ENCODE peak calls at places on chromosomes 5 and 9, in seven cellular contexts. I is neural progenitor cell, S is kidney, X is HCT116, N is mammary epithelial cell, L is IMR-90, T is SK-N-MC. B is an unnamed sample.

GRCh38 chr5:115168829-115169391 is 798 bp downstream of the TRIM36 start:
- DNase-seq in I (peak), S (no peak), X (no peak), N (peak), L (no peak), T (no peak), B (peak)

GRCh38 chr9:96467784-96468183 is 17.8 kb downstream of the HABP4 start:
- DNase-seq in I (no peak), S (no peak), X (no peak), N (no peak), L (no peak), T (no peak), B (no peak)

GRCh38 chr5:68277427-68277826 is 61.9 kb downstream of the PIK3R1 start:
- DNase-seq in I (no peak), S (no peak), X (no peak), N (peak), L (peak), T (no peak), B (no peak)

GRCh38 chr9:75956161-75956560 is 65.7 kb downstream of the PCSK5 start:
- DNase-seq in I (no peak), S (no peak), X (no peak), N (no peak), L (no peak), T (no peak), B (no peak)

GRCh38 chr5:52498607-52499006 is 289.1 kb upstream of the ITGA1 start:
- DNase-seq in I (no peak), S (no peak), X (no peak), N (no peak), L (no peak), T (no peak), B (no peak)

GRCh38 chr9:136631038-136632000 is 31.4 kb upstream of the EGFL7 start:
- DNase-seq in I (peak), S (peak), X (peak), N (peak), L (peak), T (no peak), B (peak)

GRCh38 chr9:87119328-87119881 is 172.1 kb upstream of the GAS1 start:
- DNase-seq in I (no peak), S (no peak), X (no peak), N (peak), L (peak), T (no peak), B (no peak)

GRCh38 chr9:27701664-27702063 is 128.4 kb upstream of the C9orf72 start:
- DNase-seq in I (no peak), S (no peak), X (no peak), N (no peak), L (no peak), T (peak), B (no peak)

GRCh38 chr5:96146675-96147074 is 185.0 kb upstream of the ELL2 start:
- DNase-seq in I (no peak), S (no peak), X (peak), N (peak), L (peak), T (no peak), B (no peak)

GRCh38 chr9:81595887-81596558 is 93.3 kb downstream of the TLE1 start:
- DNase-seq in I (peak), S (no peak), X (no peak), N (no peak), L (no peak), T (no peak), B (peak)

GRCh38 chr5:142087920-142088679 is 20.5 kb upstream of the NDFIP1 start:
- DNase-seq in I (no peak), S (no peak), X (no peak), N (no peak), L (no peak), T (no peak), B (peak)

GRCh38 chr9:101477214-101477613 is 41.6 kb upstream of the ALDOB start:
- DNase-seq in I (no peak), S (no peak), X (no peak), N (peak), L (peak), T (no peak), B (no peak)

GRCh38 chr9:123746765-123747164 is 183.2 kb downstream of the DENND1A start:
- DNase-seq in I (no peak), S (no peak), X (no peak), N (no peak), L (no peak), T (no peak), B (no peak)
- H3K9ac ChIP-seq in I (no peak), S (no peak), X (no peak), N (no peak), L (no peak), T (no peak), B (no peak)

DNA sequence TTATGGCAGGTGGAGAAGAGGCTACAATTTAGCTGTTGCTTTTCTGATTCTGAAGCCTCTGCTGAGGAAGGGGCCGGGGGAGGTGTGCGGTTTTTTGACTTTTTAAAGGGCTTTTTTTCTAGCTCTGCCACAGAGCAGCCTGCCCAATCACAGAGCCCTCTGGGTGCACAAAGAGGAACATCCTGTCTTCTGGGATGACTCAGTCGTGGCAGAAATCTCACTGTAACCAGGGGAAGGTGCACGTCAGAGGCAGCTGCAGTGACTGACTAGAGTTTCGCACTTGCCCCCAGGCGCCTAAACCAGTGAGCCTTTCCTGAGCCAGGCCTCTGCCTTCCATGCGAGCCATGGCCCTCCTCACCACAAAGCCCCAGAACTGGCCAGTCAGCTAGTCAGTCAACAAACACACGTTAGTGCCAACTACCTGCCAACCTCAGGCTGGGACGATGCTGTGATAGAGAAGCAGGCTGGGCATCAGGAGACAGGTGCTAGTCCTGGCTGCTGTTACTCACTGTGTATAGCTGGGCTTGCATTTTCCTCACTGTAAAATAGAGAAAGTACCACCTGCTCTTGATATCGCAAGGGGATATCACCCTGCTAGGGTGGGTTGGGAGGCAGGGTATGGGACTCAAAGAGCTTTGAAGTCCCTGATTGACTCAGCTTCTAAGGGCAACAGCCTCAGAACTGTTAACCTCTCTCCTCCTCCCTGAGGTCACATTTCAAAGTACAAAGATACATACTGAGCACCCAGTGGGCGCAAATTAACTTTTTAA is 2.2 kb downstream of the AKNA start:
- DNase-seq in I (no peak), S (peak), X (peak), N (peak), L (peak), T (no peak), B (no peak)
- H3K4me3 ChIP-seq in I (no peak), S (no peak), X (no peak), N (no peak), L (no peak), T (no peak), B (no peak)

GRCh38 chr9:15512204-15512603 is 1.4 kb upstream of the PSIP1 start:
- DNase-seq in I (no peak), S (no peak), X (no peak), N (no peak), L (no peak), T (no peak), B (no peak)
- H3K9ac ChIP-seq in I (no peak), S (no peak), X (no peak), N (no peak), L (no peak), T (peak), B (peak)

DNA sequence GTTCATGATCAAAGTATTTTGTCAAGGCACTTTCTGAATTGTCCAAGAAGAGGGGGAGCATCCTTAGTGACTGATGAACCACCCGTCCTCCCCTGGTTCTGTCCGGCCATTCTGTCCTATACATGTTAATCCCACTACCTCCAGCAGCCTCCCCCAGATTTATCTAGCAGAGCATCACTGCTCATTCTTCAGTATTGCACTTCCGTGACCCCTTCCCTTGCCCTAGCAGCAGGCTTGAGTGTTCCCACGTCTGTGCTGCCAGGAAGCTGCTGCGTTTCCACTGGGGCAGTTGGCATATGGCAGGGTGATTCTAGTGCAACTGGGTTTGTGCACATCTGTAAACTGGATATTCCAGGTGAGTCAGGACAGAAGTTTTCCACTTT is 4.5 kb downstream of the GLDC start:
- DNase-seq in I (no peak), S (no peak), X (no peak), N (no peak), L (no peak), T (no peak), B (no peak)
- H3K4me3 ChIP-seq in I (no peak), S (no peak), X (no peak), N (no peak), L (no peak), T (no peak), B (no peak)

DNA sequence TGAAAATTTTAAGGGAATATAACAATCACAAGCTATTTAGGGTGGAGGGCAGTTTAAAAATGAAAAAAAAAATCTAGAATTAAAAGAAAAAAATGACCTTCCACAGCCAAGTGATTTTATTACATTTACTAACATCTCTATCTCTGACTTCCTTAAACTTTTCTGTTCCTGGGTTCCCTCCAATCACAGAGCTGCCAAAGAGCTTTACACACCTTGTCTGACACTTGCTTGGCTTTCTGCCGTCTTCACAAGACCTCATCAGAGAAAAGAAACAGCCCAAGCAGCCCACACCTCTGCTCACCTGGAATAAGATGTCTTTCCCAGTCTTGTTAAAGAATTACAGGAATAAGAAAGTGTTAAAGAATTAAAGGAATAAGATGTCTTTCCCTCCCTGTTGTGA is 38.9 kb downstream of the PSMB7 start:
- DNase-seq in I (no peak), S (no peak), X (no peak), N (no peak), L (no peak), T (no peak), B (no peak)
- H3K9ac ChIP-seq in I (no peak), S (no peak), X (no peak), N (no peak), L (no peak), T (no peak), B (no peak)

GRCh38 chr9:97698865-97699264 is 1.7 kb upstream of the XPA start:
- DNase-seq in I (no peak), S (peak), X (no peak), N (no peak), L (no peak), T (no peak), B (no peak)

GRCh38 chr9:97696025-97696822 is 916 bp downstream of the XPA start:
- DNase-seq in I (no peak), S (no peak), X (no peak), N (no peak), L (peak), T (no peak), B (no peak)

GRCh38 chr9:97695390-97695789 is 1.8 kb downstream of the XPA start:
- DNase-seq in I (no peak), S (no peak), X (no peak), N (no peak), L (no peak), T (no peak), B (no peak)

GRCh38 chr9:97696823-97697601 is at the start of gene XPA:
- DNase-seq in I (peak), S (peak), X (peak), N (peak), L (peak), T (peak), B (peak)

GRCh38 chr9:97697837-97698236 is 697 bp upstream of the XPA start:
- DNase-seq in I (no peak), S (no peak), X (no peak), N (peak), L (no peak), T (no peak), B (no peak)
- H3K4me3 ChIP-seq in I (peak), S (peak), X (peak), N (no peak), L (no peak), T (peak), B (peak)